ENCODE peak calls at places on chromosomes 12 and 14, in five cellular contexts. P is mesenchymal stem cell, Z is IMR-90, A is OCI-LY7, W is PC-3. C is an unnamed sample.

GRCh38 chr12:2877959-2878732 is 1.1 kb downstream of the RHNO1 start:
- DNase-seq in Z (peak), W (no peak), P (peak), A (peak), C (peak)

GRCh38 chr12:52019123-52019770 is 12.5 kb downstream of the TAMALIN start:
- DNase-seq in W (no peak), A (no peak), P (no peak), Z (no peak), C (no peak)

GRCh38 chr12:104593482-104593881 is 136.7 kb downstream of the CHST11 start:
- DNase-seq in P (no peak), W (no peak), A (no peak), Z (no peak), C (no peak)

GRCh38 chr12:57740656-57741412 is 2.3 kb upstream of the AGAP2 start:
- DNase-seq in W (no peak), A (peak), P (no peak), Z (no peak), C (no peak)

GRCh38 chr14:58305730-58306129 is 7.4 kb downstream of the ARID4A start:
- DNase-seq in P (no peak), Z (no peak), A (no peak), W (no peak), C (no peak)

GRCh38 chr12:104426926-104427546 is 29.7 kb upstream of the CHST11 start:
- DNase-seq in P (peak), A (no peak), W (peak), Z (peak), C (no peak)

GRCh38 chr12:15691372-15691771 is 97.8 kb downstream of the EPS8 start:
- DNase-seq in A (no peak), W (no peak), Z (no peak), P (no peak), C (no peak)

GRCh38 chr14:30928462-30928861 is 54.1 kb downstream of the COCH start:
- DNase-seq in Z (no peak), A (no peak), P (no peak), W (no peak), C (no peak)

GRCh38 chr12:109597795-109598427 is 24.3 kb downstream of the MVK start:
- DNase-seq in Z (peak), A (peak), W (peak), P (peak), C (peak)

GRCh38 chr14:21071225-21072041 is 1.3 kb downstream of the ARHGEF40 start:
- DNase-seq in Z (peak), W (peak), A (peak), P (peak), C (peak)

GRCh38 chr12:94148841-94149780 is 734 bp downstream of the PLXNC1 start:
- DNase-seq in W (no peak), P (peak), Z (peak), A (peak), C (peak)

GRCh38 chr14:30656190-30656632 is 34.1 kb downstream of the SCFD1 start:
- DNase-seq in A (peak), Z (peak), W (peak), P (peak), C (peak)

GRCh38 chr14:52399886-52400599 is 85.9 kb downstream of the PTGER2 start:
- DNase-seq in W (peak), Z (peak), A (no peak), P (peak), C (peak)

GRCh38 chr14:72545411-72546311 is 348.2 kb downstream of the DPF3 start:
- DNase-seq in W (peak), A (no peak), P (no peak), Z (no peak), C (no peak)

GRCh38 chr14:99745307-99745951 is 47.8 kb upstream of the EML1 start:
- DNase-seq in W (no peak), A (no peak), P (peak), Z (peak), C (no peak)

GRCh38 chr12:102474438-102475064 is 5.8 kb downstream of the IGF1 start:
- DNase-seq in Z (peak), P (peak), A (no peak), W (no peak), C (peak)

GRCh38 chr14:95943699-95944098 is 67.1 kb downstream of the TUNAR start:
- DNase-seq in Z (no peak), P (no peak), W (no peak), A (no peak), C (no peak)

GRCh38 chr14:69625299-69626131 is 14.1 kb downstream of the SUSD6 start:
- DNase-seq in A (peak), Z (peak), P (peak), W (no peak), C (no peak)

GRCh38 chr14:35365130-35366047 is 39.2 kb downstream of the NFKBIA start:
- DNase-seq in W (peak), Z (peak), A (no peak), P (peak), C (peak)

GRCh38 chr12:109664402-109664801 is 49.2 kb upstream of the FAM222A start:
- DNase-seq in P (no peak), Z (no peak), A (no peak), W (no peak), C (no peak)

GRCh38 chr14:41824441-41824840 is 217.8 kb downstream of the LRFN5 start:
- DNase-seq in P (no peak), Z (no peak), A (peak), W (no peak), C (no peak)

GRCh38 chr12:6644903-6645302 is 2.3 kb downstream of the ACRBP start:
- DNase-seq in W (no peak), Z (no peak), A (no peak), P (no peak), C (no peak)

GRCh38 chr12:55830601-55831406 is 1.4 kb upstream of the DNAJC14 start:
- DNase-seq in A (peak), Z (peak), P (peak), W (no peak), C (peak)

GRCh38 chr12:42372154-42372791 is 46.3 kb downstream of the PPHLN1 start:
- DNase-seq in W (peak), Z (peak), P (peak), A (peak), C (peak)

GRCh38 chr14:92759679-92760523 is 11.5 kb upstream of the LGMN start:
- DNase-seq in Z (no peak), A (peak), P (no peak), W (no peak), C (no peak)

GRCh38 chr12:54016478-54016964 is 7.7 kb downstream of the HOXC8 start:
- DNase-seq in A (no peak), Z (peak), W (peak), P (peak), C (peak)

GRCh38 chr12:41293011-41293410 is 104.9 kb downstream of the PDZRN4 start:
- DNase-seq in W (peak), A (no peak), P (no peak), Z (no peak), C (peak)

GRCh38 chr12:59055204-59055839 is 135.0 kb upstream of the LRIG3 start:
- DNase-seq in Z (peak), W (peak), P (peak), A (no peak), C (peak)

GRCh38 chr12:132806857-132807256 is 21.8 kb downstream of the GOLGA3 start:
- DNase-seq in W (no peak), A (no peak), Z (no peak), P (no peak), C (no peak)

GRCh38 chr12:132804426-132804861 is 24.2 kb downstream of the GOLGA3 start:
- DNase-seq in A (no peak), W (peak), Z (no peak), P (no peak), C (peak)

GRCh38 chr12:132801741-132802140 is 26.9 kb downstream of the GOLGA3 start:
- DNase-seq in Z (no peak), W (no peak), P (no peak), A (no peak), C (no peak)

GRCh38 chr12:132803883-132804282 is 24.8 kb downstream of the GOLGA3 start:
- DNase-seq in P (no peak), Z (no peak), A (no peak), W (no peak), C (no peak)

GRCh38 chr12:132803125-132803524 is 25.5 kb downstream of the GOLGA3 start:
- DNase-seq in Z (no peak), A (no peak), W (no peak), P (no peak), C (no peak)
- H3K27ac ChIP-seq in Z (no peak), A (no peak), W (no peak), P (no peak), C (no peak)

DNA sequence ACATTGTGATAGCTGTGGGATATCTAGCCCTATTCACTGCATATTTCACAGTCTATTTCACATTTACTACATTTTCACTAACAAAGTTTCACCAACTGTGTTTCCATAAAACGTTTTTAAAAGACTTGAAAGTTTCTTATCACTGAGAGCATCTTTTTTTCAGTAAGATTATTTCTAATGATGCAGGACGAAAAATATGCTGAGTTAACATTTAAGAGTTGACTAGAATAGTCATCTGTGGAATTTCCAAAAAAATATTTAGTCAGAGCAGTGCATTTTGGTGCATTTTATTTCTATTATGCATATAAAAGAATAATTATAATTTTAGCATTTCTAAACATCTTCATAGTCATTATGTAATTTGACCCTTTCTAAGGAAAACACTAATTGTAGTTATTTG is 143.8 kb upstream of the CLEC14A start:
- DNase-seq in P (no peak), A (no peak), W (no peak), Z (no peak), C (no peak)
- H2AFZ ChIP-seq in P (no peak), A (no peak), W (no peak), Z (no peak), C (no peak)

GRCh38 chr12:68771223-68771925 is 25.4 kb downstream of the SLC35E3 start:
- DNase-seq in A (no peak), W (no peak), P (no peak), Z (no peak), C (no peak)
- H3K27ac ChIP-seq in A (peak), W (no peak), P (no peak), Z (no peak), C (no peak)

DNA sequence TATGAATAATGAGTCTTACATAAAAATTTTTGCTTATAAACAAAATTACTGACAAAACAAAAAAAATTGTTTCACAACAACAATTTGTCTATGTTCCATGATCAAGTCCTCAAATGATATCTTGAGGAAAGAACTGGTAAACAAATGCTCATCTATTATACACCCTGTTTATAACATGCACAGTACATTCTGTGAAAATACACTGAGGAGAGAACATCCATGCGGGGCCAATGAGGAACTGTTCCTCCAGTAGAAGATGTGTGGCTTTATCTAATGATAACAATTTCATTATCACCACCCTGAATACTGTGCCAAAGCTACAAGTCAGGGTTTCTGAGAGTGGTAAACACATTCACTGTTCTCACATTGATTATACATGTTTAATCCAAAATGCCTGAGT is 10.8 kb downstream of the MLH3 start:
- DNase-seq in W (no peak), P (no peak), Z (no peak), A (no peak), C (no peak)
- H2AFZ ChIP-seq in W (no peak), P (no peak), Z (no peak), A (no peak), C (no peak)